ENCODE peak calls at places on chromosomes 12 and 14, in four cellular contexts. B is IMR-90, R is A549, E is HepG2. L is an unnamed sample.

GRCh38 chr14:42715316-42715715 is 1108.6 kb downstream of the LRFN5 start:
- DNase-seq in B (peak; percentile 50), R (no peak), E (no peak), L (no peak)

GRCh38 chr12:5612556-5613421 is 180.9 kb downstream of the NTF3 start:
- DNase-seq in B (no peak), R (no peak), E (no peak), L (peak; percentile 84)

GRCh38 chr12:6820171-6820570 is 1.4 kb upstream of the GPR162 start:
- DNase-seq in B (no peak), R (no peak), E (no peak), L (no peak)

GRCh38 chr12:76300297-76300665 is 47.9 kb downstream of the BBS10 start:
- DNase-seq in B (no peak), R (no peak), E (no peak), L (no peak)

GRCh38 chr12:18753481-18754117 is 15.7 kb downstream of the CAPZA3 start:
- DNase-seq in B (peak; percentile 12), R (no peak), E (no peak), L (no peak)

GRCh38 chr14:105466491-105467248 is 8.0 kb upstream of the CRIP2 start:
- DNase-seq in B (no peak), R (no peak), E (no peak), L (no peak)

GRCh38 chr12:52685406-52685890 is 5.2 kb upstream of the KRT1 start:
- DNase-seq in B (no peak), R (no peak), E (no peak), L (no peak)

GRCh38 chr12:67655829-67656614 is 7.5 kb downstream of the DYRK2 start:
- DNase-seq in B (peak; percentile 64), R (no peak), E (no peak), L (no peak)

GRCh38 chr14:46820291-46820690 is 168.7 kb upstream of the RPL10L start:
- DNase-seq in B (no peak), R (no peak), E (no peak), L (no peak)

GRCh38 chr12:113822986-113823385 is 143.1 kb downstream of the RBM19 start:
- DNase-seq in B (no peak), R (no peak), E (no peak), L (no peak)

GRCh38 chr12:68978678-68979077 is 45.7 kb upstream of the CPM start:
- DNase-seq in B (no peak), R (no peak), E (no peak), L (no peak)

GRCh38 chr12:105359840-105360239 is 29.3 kb downstream of the C12orf75 start:
- DNase-seq in B (peak; percentile 57), R (no peak), E (no peak), L (no peak)

GRCh38 chr12:64946132-64946829 is 121.8 kb downstream of the TBC1D30 start:
- DNase-seq in B (peak; percentile 7), R (no peak), E (no peak), L (no peak)

GRCh38 chr12:14928946-14929345 is 9.4 kb downstream of the ERP27 start:
- DNase-seq in B (no peak), R (no peak), E (no peak), L (no peak)

GRCh38 chr14:77761205-77761931 is 412 bp upstream of the SNW1 start:
- DNase-seq in B (peak; percentile 36), R (peak; percentile 58), E (peak; percentile 62), L (peak; percentile 49)

GRCh38 chr12:98379106-98379505 is 136.3 kb upstream of the TMPO start:
- DNase-seq in B (no peak), R (no peak), E (no peak), L (no peak)

GRCh38 chr14:57182760-57183503 is 85.8 kb downstream of the EXOC5 start:
- DNase-seq in B (peak; percentile 2), R (no peak), E (peak; percentile 15), L (peak; percentile 28)

GRCh38 chr12:71865166-71865713 is 25.7 kb downstream of the TBC1D15 start:
- DNase-seq in B (peak; percentile 94), R (no peak), E (no peak), L (no peak)

GRCh38 chr14:32102152-32102787 is 25.2 kb downstream of the ARHGAP5 start:
- DNase-seq in B (no peak), R (no peak), E (no peak), L (no peak)

GRCh38 chr12:29299613-29300012 is 81.4 kb downstream of the ERGIC2 start:
- DNase-seq in B (no peak), R (no peak), E (no peak), L (no peak)

GRCh38 chr12:93176166-93176565 is 201.6 kb upstream of the NUDT4 start:
- DNase-seq in B (peak; percentile 76), R (no peak), E (no peak), L (no peak)

GRCh38 chr12:57657744-57658143 is 24.7 kb upstream of the B4GALNT1 start:
- DNase-seq in B (peak; percentile 5), R (no peak), E (no peak), L (no peak)

GRCh38 chr12:98424726-98425401 is 90.5 kb upstream of the TMPO start:
- DNase-seq in B (peak; percentile 73), R (peak; percentile 76), E (peak; percentile 46), L (peak; percentile 72)

GRCh38 chr12:77064891-77065360 is 443 bp downstream of the E2F7 start:
- DNase-seq in B (no peak), R (peak; percentile 58), E (no peak), L (no peak)

GRCh38 chr14:75811862-75812505 is 150.9 kb downstream of the TTLL5 start:
- DNase-seq in B (no peak), R (no peak), E (no peak), L (no peak)

GRCh38 chr14:36935976-36936678 is 236.3 kb downstream of the SLC25A21 start:
- DNase-seq in B (peak; percentile 4), R (no peak), E (no peak), L (no peak)

GRCh38 chr12:111842556-111843396 is 748 bp downstream of the MAPKAPK5 start:
- DNase-seq in B (no peak), R (peak; percentile 25), E (peak; percentile 18), L (peak; percentile 78)

GRCh38 chr14:61225304-61225703 is 55.8 kb downstream of the TMEM30B start:
- DNase-seq in B (no peak), R (no peak), E (no peak), L (no peak)

GRCh38 chr12:24839268-24839791 is 109.6 kb downstream of the BCAT1 start:
- DNase-seq in B (no peak), R (no peak), E (no peak), L (no peak)

GRCh38 chr14:58907803-58908202 is 270.0 kb downstream of the DACT1 start:
- DNase-seq in B (peak; percentile 31), R (no peak), E (no peak), L (no peak)

DNA sequence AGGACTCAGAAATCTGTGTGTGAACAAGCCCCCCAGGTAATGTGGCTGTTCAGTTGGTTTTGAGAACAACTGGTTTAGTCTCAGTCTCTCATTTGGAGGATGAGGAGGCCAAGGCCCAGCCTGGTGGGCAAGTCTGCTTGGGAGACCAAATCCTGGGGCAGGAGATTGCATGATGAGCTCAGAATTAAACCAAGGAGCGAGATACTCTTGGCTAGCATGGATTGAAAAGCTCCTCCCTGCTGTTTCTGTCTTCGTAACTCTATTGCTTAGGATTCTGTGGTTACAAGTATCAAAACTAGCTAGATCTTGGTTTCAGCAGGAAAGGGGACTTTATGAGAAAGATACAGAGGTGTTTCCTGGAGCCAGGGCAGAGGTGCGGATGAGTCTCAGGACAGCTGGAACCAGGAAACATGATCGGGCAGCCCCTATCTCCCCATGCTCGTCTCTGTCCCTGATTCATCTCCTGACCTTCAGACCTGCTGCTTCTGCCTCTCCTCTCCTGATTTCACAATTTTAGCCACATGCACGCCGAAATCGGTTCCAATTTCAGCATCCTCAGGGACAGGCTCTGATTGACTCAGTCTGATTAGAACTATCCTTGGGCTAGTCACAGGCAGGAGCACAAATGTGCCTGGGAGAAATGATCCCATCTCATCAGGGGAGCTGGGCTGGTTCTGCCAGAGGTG is 40.2 kb upstream of the RIN3 start:
- DNase-seq in B (peak; percentile 75), R (peak; percentile 38), E (peak; percentile 72), L (no peak)
- TF ChIP-seq MAZ in B (no peak), R (no peak), E (no peak), L (no peak)

DNA sequence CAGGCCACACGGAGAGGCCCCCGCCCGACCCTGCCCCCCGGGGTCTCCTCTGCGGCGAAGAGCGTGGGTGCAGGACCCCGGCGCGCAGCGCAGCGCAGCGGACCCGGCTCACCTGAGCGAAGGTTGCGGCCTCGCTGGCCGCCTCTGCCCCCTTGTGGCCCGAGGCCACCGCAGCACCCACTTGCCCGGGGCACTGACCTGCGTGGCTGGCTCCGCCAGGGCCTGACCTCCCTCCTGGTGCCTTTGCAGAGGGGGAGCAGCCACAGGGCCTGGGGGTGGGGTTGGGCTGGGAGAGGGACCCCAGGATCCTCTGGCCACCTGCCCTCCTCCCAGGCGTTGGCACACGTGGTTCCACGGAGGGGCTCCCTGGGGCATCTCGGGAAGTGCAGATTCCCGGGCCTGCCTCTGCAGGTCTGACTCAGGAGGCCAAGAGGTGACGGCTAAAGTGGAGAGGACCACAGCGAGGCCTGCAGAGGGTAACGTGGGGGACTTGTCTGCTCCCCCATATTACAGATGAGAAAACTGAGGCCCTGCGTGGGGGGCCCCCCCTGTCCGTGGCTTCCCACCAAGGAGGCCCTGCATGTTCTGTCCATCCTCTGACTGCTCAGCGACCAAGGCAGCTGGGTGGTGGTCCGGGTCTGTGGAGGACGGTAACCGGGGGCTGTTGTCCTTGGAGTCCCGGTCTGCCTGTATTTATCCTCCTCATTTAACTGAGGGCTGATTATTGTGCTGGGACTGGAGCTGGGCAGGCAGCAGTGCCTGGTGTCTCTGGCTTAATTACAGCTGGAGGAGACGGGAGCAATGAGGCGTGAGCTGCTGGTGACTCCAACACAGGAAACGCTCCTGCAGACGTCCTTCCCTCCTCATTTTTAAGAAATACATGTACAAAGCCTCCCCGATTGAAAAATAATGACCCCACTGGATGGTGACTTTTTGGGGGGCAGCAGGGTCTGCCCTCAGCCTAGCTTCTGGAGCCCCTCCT is 67.9 kb upstream of the BEGAIN start:
- DNase-seq in B (no peak), R (peak; percentile 90), E (no peak), L (peak; percentile 76)
- TF ChIP-seq MAZ in B (no peak), R (no peak), E (no peak), L (peak; percentile 36)

GRCh38 chr14:23512156-23512555 is 39.4 kb downstream of the ZFHX2 start:
- DNase-seq in B (no peak), R (no peak), E (no peak), L (no peak)

GRCh38 chr14:23514009-23514962 is 37.3 kb downstream of the ZFHX2 start:
- DNase-seq in B (no peak), R (no peak), E (no peak), L (no peak)

GRCh38 chr14:23513005-23513412 is 38.6 kb downstream of the ZFHX2 start:
- DNase-seq in B (no peak), R (no peak), E (no peak), L (no peak)

GRCh38 chr14:23517650-23518329 is 33.8 kb downstream of the ZFHX2 start:
- DNase-seq in B (no peak), R (no peak), E (no peak), L (no peak)

GRCh38 chr14:23513466-23514008 is 38.0 kb downstream of the ZFHX2 start:
- DNase-seq in B (no peak), R (no peak), E (no peak), L (no peak)
- TF ChIP-seq MAZ in B (no peak), R (no peak), E (no peak), L (no peak)

GRCh38 chr12:27820564-27820963 is 40.5 kb upstream of the MANSC4 start:
- DNase-seq in B (no peak), R (no peak), E (no peak), L (no peak)

GRCh38 chr12:27824126-27824842 is 44.2 kb upstream of the MANSC4 start:
- DNase-seq in B (no peak), R (no peak), E (no peak), L (no peak)

GRCh38 chr12:27821259-27821973 is 41.4 kb upstream of the MANSC4 start:
- DNase-seq in B (peak; percentile 85), R (peak; percentile 79), E (peak; percentile 67), L (peak; percentile 65)

GRCh38 chr12:27823038-27823437 is 43.0 kb upstream of the MANSC4 start:
- DNase-seq in B (no peak), R (no peak), E (no peak), L (no peak)

GRCh38 chr12:27822076-27822712 is 42.2 kb upstream of the MANSC4 start:
- DNase-seq in B (peak; percentile 97), R (no peak), E (no peak), L (no peak)
- TF ChIP-seq MAZ in B (no peak), R (no peak), E (no peak), L (no peak)

L was measured in K562.